ENCODE peak calls at places on chromosome 22, in six cellular contexts. B is PC-9, V is CD14-positive monocyte, A is astrocyte of the spinal cord, W is endodermal cell, M is AG04450. D is an unnamed sample.

GRCh38 chr22:32854351-32854804 is 52.9 kb downstream of the TIMP3 start:
- DNase-seq in V (no peak), M (no peak), A (no peak), B (no peak), W (no peak), D (no peak)

GRCh38 chr22:46087816-46088277 is 62.5 kb upstream of the PPARA start:
- DNase-seq in M (peak), V (no peak), B (no peak), A (peak), W (no peak), D (peak)

GRCh38 chr22:46053563-46054090 is 76.7 kb upstream of the WNT7B start:
- DNase-seq in B (peak), W (no peak), V (no peak), A (peak), M (no peak), D (no peak)

GRCh38 chr22:43226368-43226979 is 39.5 kb upstream of the TTLL12 start:
- DNase-seq in A (peak), B (no peak), W (peak), M (no peak), V (no peak), D (no peak)

GRCh38 chr22:31210830-31211503 is 1.1 kb upstream of the LIMK2 start:
- DNase-seq in V (peak), B (no peak), A (no peak), M (no peak), W (no peak), D (no peak)

GRCh38 chr22:40819741-40820140 is 595 bp upstream of the SLC25A17 start:
- DNase-seq in A (no peak), B (no peak), W (no peak), V (no peak), M (no peak), D (no peak)

GRCh38 chr22:47377926-47378560 is 615.6 kb downstream of the TBC1D22A start:
- DNase-seq in A (no peak), V (no peak), M (no peak), B (no peak), W (no peak), D (no peak)

GRCh38 chr22:47631571-47632102 is 869.2 kb downstream of the TBC1D22A start:
- DNase-seq in M (no peak), A (no peak), W (no peak), B (peak), V (no peak), D (no peak)

GRCh38 chr22:42317691-42318547 is 47.5 kb upstream of the TCF20 start:
- DNase-seq in A (no peak), V (no peak), M (no peak), B (no peak), W (no peak), D (no peak)

GRCh38 chr22:44288951-44289350 is 23.8 kb downstream of the SHISAL1 start:
- DNase-seq in M (no peak), B (no peak), W (no peak), V (no peak), A (no peak), D (no peak)

GRCh38 chr22:24066260-24066659 is 55.2 kb downstream of the CABIN1 start:
- DNase-seq in V (no peak), M (no peak), B (no peak), A (no peak), W (no peak), D (no peak)

GRCh38 chr22:46008291-46008690 is 31.3 kb upstream of the WNT7B start:
- DNase-seq in B (no peak), A (no peak), V (no peak), M (no peak), W (no peak), D (no peak)

GRCh38 chr22:43828711-43829447 is 16.8 kb upstream of the EFCAB6 start:
- DNase-seq in A (peak), B (no peak), V (peak), M (no peak), W (peak), D (no peak)

GRCh38 chr22:42515896-42516295 is 3.7 kb downstream of the RRP7A start:
- DNase-seq in B (no peak), V (peak), W (peak), A (no peak), M (no peak), D (no peak)

GRCh38 chr22:50571264-50572175 is 6.7 kb downstream of the CPT1B start:
- DNase-seq in B (no peak), W (no peak), A (no peak), V (no peak), M (no peak), D (no peak)

GRCh38 chr22:47607486-47607885 is 845.0 kb downstream of the TBC1D22A start:
- DNase-seq in W (no peak), B (no peak), M (no peak), V (no peak), A (no peak), D (no peak)

GRCh38 chr22:26536056-26536761 is 23.9 kb upstream of the TFIP11 start:
- DNase-seq in W (no peak), B (no peak), M (no peak), A (no peak), V (no peak), D (no peak)

GRCh38 chr22:41713004-41713403 is 13.7 kb downstream of the MEI1 start:
- DNase-seq in M (no peak), W (no peak), A (no peak), V (no peak), B (peak), D (no peak)

GRCh38 chr22:50247748-50248147 is 2.9 kb upstream of the TUBGCP6 start:
- DNase-seq in V (peak), A (peak), W (peak), B (no peak), M (no peak), D (no peak)

GRCh38 chr22:42621505-42622002 is 6.9 kb upstream of the POLDIP3 start:
- DNase-seq in V (no peak), A (peak), B (no peak), M (no peak), W (peak), D (no peak)

GRCh38 chr22:28102413-28102812 is 183.4 kb upstream of the PITPNB start:
- DNase-seq in M (no peak), A (no peak), B (no peak), W (no peak), V (no peak), D (no peak)

GRCh38 chr22:16955678-16956210 is 52.3 kb downstream of the GAB4 start:
- DNase-seq in M (no peak), V (no peak), W (no peak), B (no peak), A (no peak), D (no peak)

GRCh38 chr22:42316988-42317387 is 46.5 kb upstream of the TCF20 start:
- DNase-seq in B (no peak), M (no peak), V (no peak), W (no peak), A (peak), D (peak)

GRCh38 chr22:42901790-42902508 is 44.9 kb upstream of the ARFGAP3 start:
- DNase-seq in A (no peak), V (no peak), W (no peak), M (no peak), B (no peak), D (no peak)

GRCh38 chr22:23763579-23764331 is 965 bp downstream of the C22orf15 start:
- DNase-seq in V (no peak), M (no peak), B (no peak), W (peak), A (no peak), D (no peak)

GRCh38 chr22:39622881-39623367 is 52.4 kb downstream of the CACNA1I start:
- DNase-seq in A (no peak), M (no peak), V (no peak), B (no peak), W (peak), D (no peak)
- TF ChIP-seq CTCF in A (peak), M (peak), V (peak), B (peak), W (peak), D (peak)

DNA sequence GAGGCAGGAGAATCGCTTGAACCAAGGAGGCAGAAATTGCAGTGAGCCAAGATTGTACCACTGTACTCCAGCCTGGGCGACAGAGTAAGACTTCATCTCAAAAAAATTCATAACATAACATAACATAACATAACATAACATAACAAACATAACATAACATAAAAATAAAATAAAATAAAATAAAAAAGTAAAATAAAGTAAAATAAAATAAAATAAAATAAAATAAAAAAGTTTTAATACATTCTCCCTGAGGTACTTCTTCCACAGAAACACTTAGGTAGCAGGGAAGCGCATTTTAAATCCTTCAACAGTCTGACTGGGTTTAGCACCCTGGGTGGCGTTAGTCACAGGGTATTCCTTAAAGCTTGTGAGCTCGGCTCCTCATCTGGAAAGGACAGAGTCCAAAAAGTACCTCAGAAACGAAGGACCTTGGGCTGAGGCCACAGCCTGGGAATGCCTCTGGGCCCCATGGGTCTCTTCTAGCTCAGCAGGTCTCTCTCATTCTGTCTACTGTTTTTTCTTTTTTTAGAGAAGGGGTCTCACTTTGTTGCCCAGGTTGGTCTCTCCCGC is 41.7 kb downstream of the MICAL3 start:
- DNase-seq in M (no peak), A (no peak), W (no peak), B (no peak), V (no peak), D (no peak)
- TF ChIP-seq CTCF in M (no peak), A (no peak), W (no peak), B (no peak), V (no peak), D (no peak)

GRCh38 chr22:37634505-37635002 is 4.9 kb upstream of the SH3BP1 start:
- DNase-seq in W (no peak), M (no peak), V (no peak), B (no peak), A (peak), D (no peak)

GRCh38 chr22:37638351-37639069 is 959 bp upstream of the SH3BP1 start:
- DNase-seq in W (peak), M (no peak), A (no peak), V (no peak), B (no peak), D (no peak)

GRCh38 chr22:37635157-37635556 is 4.3 kb upstream of the SH3BP1 start:
- DNase-seq in A (no peak), W (no peak), V (no peak), B (no peak), M (no peak), D (no peak)

GRCh38 chr22:37636949-37637273 is 2.6 kb upstream of the SH3BP1 start:
- DNase-seq in W (no peak), A (no peak), B (no peak), V (no peak), M (no peak), D (no peak)

DNA sequence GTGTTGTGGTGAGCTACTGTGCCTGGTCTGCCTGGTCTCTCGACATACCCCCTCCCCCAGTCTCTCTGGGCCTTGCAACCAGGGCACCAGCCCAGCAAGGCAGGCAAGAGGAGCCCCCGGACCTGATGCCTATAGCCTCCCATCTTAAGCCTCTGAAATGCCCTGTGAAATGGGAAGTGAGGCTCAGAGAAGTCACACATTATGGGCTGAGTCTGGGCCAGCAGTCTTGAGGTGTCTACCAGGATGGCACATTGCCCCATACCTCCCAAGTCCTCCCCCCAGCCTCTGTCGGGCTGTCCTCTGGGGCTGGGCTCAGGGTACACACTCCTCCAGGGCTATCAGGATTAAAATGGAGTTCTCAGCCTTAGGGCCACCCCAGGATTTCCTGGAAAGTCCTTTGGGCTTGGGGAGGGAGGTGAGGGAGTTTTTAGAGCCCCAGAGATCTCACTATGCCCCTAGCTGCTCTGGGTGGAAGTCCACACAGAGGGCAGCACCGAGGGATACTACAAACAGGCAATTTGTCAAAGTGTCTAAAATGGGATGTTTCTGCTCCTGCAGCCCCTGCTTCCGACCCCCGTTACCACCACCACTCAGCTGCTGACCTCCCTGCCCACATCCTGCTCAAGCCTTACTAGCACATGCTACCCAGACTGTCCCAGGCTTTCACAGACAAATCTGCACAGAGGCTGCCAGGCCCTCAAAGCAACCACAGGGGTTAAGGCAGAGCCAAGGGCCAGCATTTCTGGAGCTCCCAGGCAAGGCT is 3.1 kb upstream of the SH3BP1 start:
- DNase-seq in W (no peak), M (no peak), B (no peak), V (peak), A (peak), D (no peak)
- TF ChIP-seq CTCF in W (peak), M (peak), B (no peak), V (peak), A (peak), D (peak)

GRCh38 chr22:37030560-37031281 is 11.2 kb downstream of the MPST start:
- DNase-seq in M (no peak), W (peak), B (no peak), A (no peak), V (no peak), D (no peak)
- TF ChIP-seq CTCF in M (no peak), W (peak), B (peak), A (no peak), V (no peak), D (no peak)

GRCh38 chr22:29370556-29370955 is 17.8 kb downstream of the AP1B1 start:
- DNase-seq in B (no peak), A (no peak), V (no peak), W (peak), M (no peak), D (no peak)
- TF ChIP-seq CTCF in B (no peak), A (no peak), V (no peak), W (peak), M (no peak), D (no peak)

GRCh38 chr22:22685586-22685985 is 41.2 kb downstream of the GGTLC2 start:
- DNase-seq in A (no peak), M (no peak), V (no peak), W (no peak), B (no peak), D (no peak)

GRCh38 chr22:22682196-22682595 is 37.8 kb downstream of the GGTLC2 start:
- DNase-seq in A (no peak), M (no peak), B (no peak), W (no peak), V (no peak), D (no peak)

GRCh38 chr22:22683668-22684361 is 39.4 kb downstream of the GGTLC2 start:
- DNase-seq in V (no peak), M (no peak), W (no peak), A (no peak), B (no peak), D (no peak)

GRCh38 chr22:22682807-22683667 is 38.6 kb downstream of the GGTLC2 start:
- DNase-seq in M (no peak), B (no peak), V (no peak), A (peak), W (no peak), D (no peak)

DNA sequence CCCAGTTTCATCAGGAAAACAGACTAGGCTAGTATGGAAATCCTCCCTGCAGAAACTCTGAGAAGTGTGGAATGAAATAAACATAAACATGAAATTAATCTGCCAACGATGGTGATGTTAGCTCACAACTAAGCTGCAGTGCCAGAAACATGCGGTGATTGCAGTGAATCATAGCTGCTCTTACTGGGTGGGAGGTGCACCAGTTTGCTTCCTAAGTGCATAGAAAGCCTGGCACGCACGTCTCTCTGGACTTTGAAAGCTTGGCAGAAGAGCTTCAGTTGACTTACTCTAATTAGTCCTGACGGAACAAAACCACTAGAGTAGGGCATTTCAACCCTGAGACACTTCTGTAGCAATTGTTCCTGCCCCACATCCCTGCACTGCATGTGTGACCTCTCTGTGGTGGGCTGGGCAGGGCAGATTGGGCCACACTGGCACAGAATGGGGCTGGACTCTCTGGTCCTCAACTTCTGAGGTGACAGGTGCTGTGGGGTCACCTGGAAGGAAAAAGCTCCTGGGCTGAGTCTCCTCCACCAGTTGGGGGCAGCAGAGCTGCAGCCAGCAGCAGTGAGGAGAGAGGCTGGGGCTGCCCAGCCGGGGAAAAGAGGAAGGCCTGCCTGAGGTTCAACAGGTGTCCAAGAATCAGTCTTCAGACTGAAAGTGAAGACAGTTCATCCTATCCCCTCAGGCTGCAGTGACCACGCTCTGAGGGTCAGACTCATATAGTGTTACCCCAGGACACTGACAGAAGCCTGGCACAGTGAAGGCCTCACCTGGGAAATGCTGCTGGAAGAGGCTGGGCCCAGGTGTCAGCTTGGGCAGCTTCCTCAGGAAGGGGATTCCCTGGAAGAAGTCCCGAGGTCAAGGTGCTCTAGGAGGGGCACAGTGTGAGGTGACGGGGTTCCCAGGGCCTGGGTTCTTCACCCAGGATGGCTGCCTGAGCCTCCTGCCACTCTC is 40.5 kb downstream of the GGTLC2 start:
- DNase-seq in M (peak), B (no peak), V (no peak), A (peak), W (peak), D (peak)
- TF ChIP-seq CTCF in M (peak), B (peak), V (peak), A (peak), W (peak), D (no peak)

D was measured in AG09309.